ENCODE peak calls at places on chromosomes 13 and 19, in five cellular contexts. A, Y, T, H and D are unnamed samples.

GRCh38 chr19:15829277-15829770 is 13.9 kb upstream of the OR10H1 start:
- DNase-seq in A (peak; percentile 38), Y (no peak), T (no peak), H (peak; percentile 22), D (no peak)

GRCh38 chr19:23516266-23516665 is 121.0 kb upstream of the ZNF91 start:
- DNase-seq in A (no peak), Y (no peak), T (no peak), H (no peak), D (no peak)

GRCh38 chr13:44617648-44618047 is 41.5 kb upstream of the TSC22D1 start:
- DNase-seq in A (no peak), Y (no peak), T (no peak), H (no peak), D (no peak)

GRCh38 chr13:111547726-111548273 is 227.4 kb downstream of the TEX29 start:
- DNase-seq in A (no peak), Y (no peak), T (no peak), H (no peak), D (no peak)

GRCh38 chr19:35360880-35361420 is 2.7 kb downstream of the FFAR3 start:
- DNase-seq in A (no peak), Y (no peak), T (no peak), H (no peak), D (no peak)

GRCh38 chr13:48235100-48235813 is 2.3 kb downstream of the ITM2B start:
- DNase-seq in A (no peak), Y (no peak), T (peak; percentile 50), H (peak; percentile 54), D (no peak)

GRCh38 chr19:49110567-49110966 is 3.6 kb upstream of the LIN7B start:
- DNase-seq in A (no peak), Y (no peak), T (no peak), H (no peak), D (no peak)

GRCh38 chr19:35828694-35829301 is 16.2 kb upstream of the PRODH2 start:
- DNase-seq in A (peak; percentile 76), Y (no peak), T (peak; percentile 47), H (peak; percentile 35), D (peak; percentile 10)

GRCh38 chr19:2974342-2974932 is 2.9 kb upstream of the TLE6 start:
- DNase-seq in A (no peak), Y (peak; percentile 74), T (peak; percentile 79), H (no peak), D (no peak)

GRCh38 chr13:59677966-59678814 is 485.5 kb downstream of the DIAPH3 start:
- DNase-seq in A (no peak), Y (no peak), T (peak; percentile 56), H (peak; percentile 64), D (peak; percentile 26)

GRCh38 chr19:58279042-58279924 is 528 bp downstream of the ZNF8 start:
- DNase-seq in A (peak; percentile 83), Y (peak; percentile 86), T (peak; percentile 54), H (peak; percentile 44), D (peak; percentile 12)

GRCh38 chr19:741506-742131 is 9.3 kb upstream of the MISP start:
- DNase-seq in A (peak; percentile 59), Y (no peak), T (peak; percentile 74), H (no peak), D (no peak)

GRCh38 chr19:45200614-45201013 is 22.0 kb downstream of the BLOC1S3 start:
- DNase-seq in A (peak; percentile 65), Y (no peak), T (peak; percentile 37), H (peak; percentile 38), D (no peak)

GRCh38 chr19:19461671-19462622 is 53.4 kb downstream of the TSSK6 start:
- DNase-seq in A (no peak), Y (peak; percentile 75), T (no peak), H (no peak), D (peak; percentile 39)
- H3K4me3 ChIP-seq in A (no peak overlapping the region), Y (peak overlapping the region; percentile 4), T (no peak overlapping the region), H (no peak overlapping the region), D (no peak overlapping the region)

GRCh38 chr13:52847682-52848432 is 583 bp downstream of the PCDH8 start:
- DNase-seq in A (no peak), Y (no peak), T (no peak), H (no peak), D (no peak)

GRCh38 chr13:52849727-52850395 is 1.4 kb upstream of the PCDH8 start:
- DNase-seq in A (no peak), Y (no peak), T (no peak), H (no peak), D (no peak)

GRCh38 chr13:52846567-52847321 is 1.7 kb downstream of the PCDH8 start:
- DNase-seq in A (no peak), Y (peak; percentile 73), T (no peak), H (no peak), D (no peak)

GRCh38 chr13:52847322-52847681 is 1.1 kb downstream of the PCDH8 start:
- DNase-seq in A (no peak), Y (no peak), T (no peak), H (no peak), D (no peak)

GRCh38 chr13:52848455-52849190 is at the start of gene PCDH8:
- DNase-seq in A (peak; percentile 42), Y (no peak), T (no peak), H (no peak), D (no peak)
- H3K4me3 ChIP-seq in A (no peak within 1 kb of the TSS), Y (no peak within 1 kb of the TSS), T (no peak within 1 kb of the TSS), H (no peak within 1 kb of the TSS), D (no peak within 1 kb of the TSS)

GRCh38 chr19:42078058-42078457 is 2.1 kb downstream of the ZNF574 start:
- DNase-seq in A (no peak), Y (no peak), T (no peak), H (no peak), D (no peak)
- H3K4me3 ChIP-seq in A (no peak overlapping the region), Y (no peak overlapping the region), T (peak overlapping the region; percentile 93), H (no peak overlapping the region), D (no peak overlapping the region)

DNA sequence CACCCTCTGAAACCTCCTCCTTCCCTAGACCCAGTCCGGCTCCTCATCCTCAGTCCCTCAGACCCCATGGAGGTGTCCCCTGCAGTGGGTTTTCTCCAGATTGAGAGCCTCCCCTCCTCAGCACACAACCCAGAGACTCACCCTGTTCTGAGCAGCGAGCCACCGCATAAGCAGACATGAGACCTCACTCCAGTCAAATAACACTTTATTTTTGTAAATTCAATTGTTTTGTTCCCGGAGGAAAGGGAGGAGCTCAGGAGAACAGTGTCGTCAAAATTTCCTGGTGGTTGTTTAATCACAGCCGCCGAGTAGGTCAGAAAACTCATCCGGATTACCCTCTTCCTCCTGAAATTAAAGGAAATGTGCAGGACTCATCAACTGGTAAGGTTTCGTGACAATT is 57.5 kb downstream of the ERICH4 start:
- DNase-seq in A (no peak), Y (no peak), T (no peak), H (no peak), D (no peak)
- H3K4me3 ChIP-seq in A (no peak overlapping the region), Y (peak overlapping the region; percentile 41), T (no peak overlapping the region), H (no peak overlapping the region), D (no peak overlapping the region)

GRCh38 chr19:10518444-10519361 is 1.5 kb upstream of the S1PR5 start:
- DNase-seq in A (no peak), Y (no peak), T (no peak), H (no peak), D (no peak)

GRCh38 chr19:10517760-10518443 is 655 bp upstream of the S1PR5 start:
- DNase-seq in A (no peak), Y (no peak), T (peak; percentile 70), H (peak; percentile 34), D (no peak)

GRCh38 chr19:10517361-10517759 is at the start of gene S1PR5:
- DNase-seq in A (no peak), Y (peak; percentile 71), T (no peak), H (no peak), D (no peak)

GRCh38 chr19:10516064-10516385 is 1.2 kb downstream of the S1PR5 start:
- DNase-seq in A (no peak), Y (no peak), T (no peak), H (no peak), D (no peak)

GRCh38 chr19:10516671-10517286 is 468 bp downstream of the S1PR5 start:
- DNase-seq in A (no peak), Y (no peak), T (no peak), H (peak; percentile 58), D (no peak)
- H3K4me3 ChIP-seq in A (peak overlapping the region; percentile 51), Y (peak overlapping the region; percentile 38), T (no peak overlapping the region), H (peak overlapping the region; percentile 77), D (peak overlapping the region; percentile 48)

DNA sequence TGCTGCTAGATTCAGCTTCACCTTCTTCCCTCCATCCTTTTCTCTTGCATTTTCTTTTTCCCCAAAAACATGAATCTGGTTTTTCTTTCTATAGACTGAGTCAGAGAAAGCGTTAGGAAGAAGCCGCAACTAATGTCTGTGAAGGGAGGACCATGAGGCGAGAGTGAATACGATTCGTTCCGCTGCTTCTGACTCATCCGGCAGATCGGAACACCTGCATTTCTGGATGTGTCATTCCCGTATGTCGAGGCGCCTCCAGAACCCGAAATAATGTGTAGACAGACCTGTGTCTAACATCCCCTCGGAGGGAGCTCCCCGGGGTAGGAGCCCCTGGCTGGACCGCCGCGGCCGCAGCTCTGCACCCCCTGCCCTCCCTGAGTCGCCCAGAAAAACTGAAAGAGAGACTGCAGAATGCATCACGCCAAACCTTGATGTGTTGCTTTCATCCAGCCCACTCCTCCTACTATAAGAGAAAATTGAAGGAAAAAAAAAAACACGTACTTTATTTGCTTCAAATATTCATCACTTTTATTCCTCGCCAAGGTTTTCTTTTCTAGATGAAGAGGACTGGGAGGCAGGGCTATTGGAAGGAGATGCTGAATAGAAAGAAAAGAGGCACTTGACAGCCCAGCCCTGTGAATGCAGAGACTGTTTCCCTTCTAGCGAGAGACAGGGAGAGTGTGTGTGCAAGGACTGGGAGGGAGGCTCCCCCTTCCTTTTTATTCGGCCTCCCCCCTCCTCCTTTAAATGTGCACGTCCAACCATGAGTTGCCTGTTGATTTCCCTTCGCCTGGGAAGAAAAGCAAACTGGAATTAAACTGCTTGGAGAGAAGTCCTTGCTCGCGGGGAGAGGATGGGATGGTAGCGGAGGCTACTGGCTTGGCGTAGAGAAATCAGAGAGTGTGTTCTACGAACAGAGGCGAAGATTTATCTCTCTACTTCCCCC is 610 bp upstream of the PCDH17 start:
- DNase-seq in A (no peak), Y (peak; percentile 41), T (no peak), H (peak; percentile 78), D (no peak)
- H3K4me3 ChIP-seq in A (no peak overlapping the region), Y (peak overlapping the region; percentile 59), T (no peak overlapping the region), H (no peak overlapping the region), D (peak overlapping the region; percentile 63)